ENCODE peak calls at places on chromosomes 1 and 21, in four cellular contexts. C is WTC11, F is GM12878, N is K562. W is an unnamed sample.
A peak's percentile ranks its signal among the peaks of the same experiment; 100 is the strongest.

GRCh38 chr1:240100351-240100750 is 8.7 kb downstream of the FMN2 start:
- DNase-seq in F (no peak), N (no peak), C (no peak), W (no peak)

GRCh38 chr1:236888903-236889302 is 93.8 kb downstream of the MTR start:
- DNase-seq in C (no peak), N (no peak), F (no peak), W (no peak)

GRCh38 chr1:201535046-201535777 is 3.7 kb upstream of the NAV1 start:
- DNase-seq in F (no peak), C (no peak), N (peak; percentile 38), W (no peak)

GRCh38 chr1:109824349-109825115 is 60.8 kb upstream of the EPS8L3 start:
- DNase-seq in C (no peak), N (no peak), F (no peak), W (no peak)

GRCh38 chr1:182164273-182164672 is 102.8 kb upstream of the ZNF648 start:
- DNase-seq in N (no peak), C (no peak), F (no peak), W (no peak)

GRCh38 chr1:168297019-168297418 is 16.3 kb downstream of the TBX19 start:
- DNase-seq in C (no peak), F (no peak), N (no peak), W (no peak)

GRCh38 chr1:175742790-175743459 is 470 bp downstream of the TNR start:
- DNase-seq in N (peak; percentile 32), F (no peak), C (peak; percentile 59), W (peak; percentile 26)

GRCh38 chr1:202837746-202838145 is 27.0 kb downstream of the PCAT6 start:
- DNase-seq in C (no peak), F (no peak), N (no peak), W (no peak)

GRCh38 chr1:235329139-235329808 is 904 bp downstream of the GGPS1 start:
- DNase-seq in C (peak; percentile 21), F (peak; percentile 52), N (peak; percentile 73), W (no peak)

GRCh38 chr1:78387872-78388271 is 102.9 kb upstream of the PTGFR start:
- DNase-seq in N (no peak), C (no peak), F (no peak), W (no peak)

GRCh38 chr1:38578444-38578951 is 281.1 kb downstream of the RRAGC start:
- DNase-seq in N (no peak), F (no peak), C (peak; percentile 63), W (no peak)

GRCh38 chr1:99305626-99306025 is 41.3 kb downstream of the PLPPR4 start:
- DNase-seq in N (no peak), F (no peak), C (no peak), W (no peak)

GRCh38 chr21:35430260-35430659 is 381.2 kb upstream of the RUNX1 start:
- DNase-seq in N (no peak), F (no peak), C (no peak), W (no peak)

GRCh38 chr1:112937495-112937894 is 18.5 kb downstream of the SLC16A1 start:
- DNase-seq in N (no peak), F (no peak), C (no peak), W (no peak)

GRCh38 chr1:112938188-112938587 is 17.8 kb downstream of the SLC16A1 start:
- DNase-seq in C (no peak), N (no peak), F (no peak), W (no peak)

GRCh38 chr1:112934562-112934952 is 21.4 kb downstream of the SLC16A1 start:
- DNase-seq in N (no peak), C (no peak), F (no peak), W (no peak)

GRCh38 chr1:112935474-112936289 is 20.3 kb downstream of the SLC16A1 start:
- DNase-seq in F (no peak), C (no peak), N (peak; percentile 54), W (no peak)

GRCh38 chr1:112937070-112937469 is 18.9 kb downstream of the SLC16A1 start:
- DNase-seq in N (no peak), C (no peak), F (no peak), W (no peak)
- TF ChIP-seq CREM in N (no peak), C (no peak), F (no peak), W (no peak)

DNA sequence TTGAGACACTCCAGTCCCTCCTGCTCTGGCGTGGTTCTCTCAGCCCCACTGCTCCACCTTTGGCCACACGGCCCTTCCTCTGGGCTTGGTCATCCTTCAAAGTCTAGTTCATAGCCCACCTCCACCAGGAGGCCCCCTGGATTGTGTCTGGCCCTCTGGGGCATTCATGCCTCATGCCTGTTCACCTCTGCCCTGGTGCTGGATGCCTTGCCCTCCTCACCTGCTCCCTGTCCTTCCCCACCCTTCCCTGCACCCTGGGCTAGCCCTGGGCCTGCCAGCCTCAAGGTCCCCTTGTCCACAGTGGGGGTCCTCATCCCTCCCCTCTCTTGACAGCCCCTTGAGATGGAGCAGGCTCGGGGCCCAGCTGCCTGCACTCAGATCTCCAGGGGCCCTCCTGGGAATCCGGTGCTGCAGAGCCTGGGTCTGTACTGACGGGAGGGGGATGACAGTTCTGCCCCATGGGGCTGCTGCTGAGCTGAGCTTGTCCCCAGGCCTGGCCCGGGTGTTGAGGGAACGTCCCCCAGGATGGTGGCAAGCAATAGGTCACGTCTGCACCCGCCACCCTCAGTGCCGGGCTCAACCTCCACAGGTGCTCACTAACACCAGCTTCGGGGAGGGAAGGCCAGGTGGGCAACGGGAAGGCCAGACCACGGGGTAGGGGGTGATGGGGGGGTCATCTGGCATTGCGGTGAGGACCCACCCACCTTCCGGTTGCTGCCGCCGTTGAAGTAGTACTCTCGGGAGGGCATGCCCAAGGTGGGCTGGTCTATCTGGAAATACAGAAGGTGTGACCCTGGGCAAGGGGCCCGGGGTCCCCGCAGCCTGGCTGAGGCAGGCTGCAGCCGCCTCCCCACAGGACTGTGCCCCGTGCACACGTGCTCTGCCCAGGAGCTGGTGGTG is 18.5 kb downstream of the PRXL2B start:
- DNase-seq in N (no peak), C (no peak), F (no peak), W (no peak)
- TF ChIP-seq CREM in N (no peak), C (no peak), F (no peak), W (no peak)

GRCh38 chr1:193448682-193449461 is 262.5 kb upstream of the B3GALT2 start:
- DNase-seq in N (no peak), F (peak; percentile 51), C (no peak), W (no peak)
- TF ChIP-seq CREM in N (no peak), F (no peak), C (no peak), W (no peak)

DNA sequence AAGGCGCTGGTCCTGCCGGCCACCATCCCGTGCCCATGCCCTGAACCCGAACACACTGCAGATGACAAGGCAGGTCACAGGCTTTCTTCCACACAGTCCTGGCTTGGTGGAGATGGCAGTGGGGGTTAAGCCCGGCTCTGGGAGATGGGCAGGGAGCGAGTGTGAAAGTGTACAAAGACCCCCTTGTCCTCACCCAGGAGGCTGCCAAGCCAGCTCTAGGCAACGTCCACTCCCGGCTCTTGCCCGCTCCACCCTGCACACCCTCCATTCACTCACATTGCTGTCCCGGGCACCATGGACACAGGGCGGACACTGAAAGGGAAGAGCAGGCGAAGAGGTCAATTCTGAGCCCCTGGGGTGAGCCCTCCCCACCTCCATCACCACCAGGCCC is 8.9 kb downstream of the COL16A1 start:
- DNase-seq in N (no peak), F (no peak), C (no peak), W (no peak)
- TF ChIP-seq CREM in N (no peak), F (no peak), C (no peak), W (no peak)

GRCh38 chr1:62723841-62724240 is 35.7 kb upstream of the DOCK7 start:
- DNase-seq in C (no peak), F (no peak), N (no peak), W (no peak)

GRCh38 chr1:62722796-62723195 is 34.6 kb upstream of the DOCK7 start:
- DNase-seq in N (no peak), C (no peak), F (peak; percentile 52), W (no peak)

GRCh38 chr1:62725981-62726588 is 37.9 kb upstream of the DOCK7 start:
- DNase-seq in C (no peak), N (no peak), F (no peak), W (no peak)

GRCh38 chr1:62725255-62725654 is 37.1 kb upstream of the DOCK7 start:
- DNase-seq in F (peak; percentile 19), C (no peak), N (no peak), W (no peak)

GRCh38 chr1:62724430-62724829 is 36.2 kb upstream of the DOCK7 start:
- DNase-seq in F (no peak), C (no peak), N (no peak), W (no peak)
- TF ChIP-seq CREM in F (no peak), C (no peak), N (no peak), W (no peak)

GRCh38 chr1:114803001-114803400 is 22.5 kb upstream of the SIKE1 start:
- DNase-seq in C (no peak), F (no peak), N (no peak), W (no peak)
- TF ChIP-seq CREM in C (no peak), F (no peak), N (no peak), W (no peak)

GRCh38 chr1:41392528-41392924 is 31.3 kb downstream of the FOXO6 start:
- DNase-seq in N (no peak), C (no peak), F (no peak), W (no peak)
- TF ChIP-seq CREM in N (no peak), C (no peak), F (no peak), W (no peak)

DNA sequence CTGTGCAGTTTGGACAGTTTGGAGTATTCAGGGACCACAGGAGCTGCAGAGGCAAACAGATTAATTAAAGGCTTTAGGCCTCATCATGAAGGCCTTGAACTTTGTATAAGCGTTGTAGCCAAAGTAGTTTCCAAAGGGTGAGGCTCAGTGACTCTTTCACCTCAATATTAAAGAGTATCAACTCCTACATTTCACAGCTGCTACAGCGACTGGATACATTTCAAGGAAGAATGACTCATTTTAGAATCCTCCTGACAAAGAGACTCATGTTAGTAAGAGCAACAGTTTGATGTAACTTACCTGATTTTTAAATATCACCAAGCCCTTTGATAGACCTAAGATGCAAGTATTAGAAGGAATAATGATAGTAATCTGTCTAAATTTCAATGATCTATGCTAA is 355.6 kb downstream of the HLX start:
- DNase-seq in F (no peak), C (no peak), N (no peak), W (no peak)
- TF ChIP-seq CREM in F (no peak), C (no peak), N (no peak), W (no peak)

GRCh38 chr1:213511173-213511572 is 460.1 kb downstream of the RPS6KC1 start:
- DNase-seq in C (no peak), F (no peak), N (no peak), W (no peak)

GRCh38 chr1:213512316-213512715 is 461.3 kb downstream of the RPS6KC1 start:
- DNase-seq in F (no peak), C (no peak), N (no peak), W (no peak)

GRCh38 chr1:213513006-213513405 is 462.0 kb downstream of the RPS6KC1 start:
- DNase-seq in C (no peak), N (no peak), F (no peak), W (no peak)

GRCh38 chr1:213507472-213508223 is 456.6 kb downstream of the RPS6KC1 start:
- DNase-seq in F (no peak), N (no peak), C (no peak), W (peak; percentile 13)
- TF ChIP-seq CREM in F (no peak), N (no peak), C (no peak), W (no peak)

W was measured in HepG2.